ENCODE peak calls at places on chromosomes 11 and 22, in ten cellular contexts. One of them, this sample, is unnamed.
A peak's percentile ranks its signal among the peaks of the same experiment; 100 is the strongest.

GRCh38 chr11:73975479-73975757 is 7.2 kb downstream of the UCP2 start:
- DNase-seq in tibial artery: no peak
- DNase-seq in Peyer's patch: peak; percentile 42
- DNase-seq in effector memory CD4-positive, alpha-beta T cell: no peak
- DNase-seq in CD4-positive, CD25-positive, alpha-beta regulatory T cell: no peak
- DNase-seq in breast epithelium: peak; percentile 47
- DNase-seq in CD4-positive, alpha-beta memory T cell: no peak
- DNase-seq in uterus: no peak
- DNase-seq in pancreas: no peak
- DNase-seq in Panc1: no peak
- DNase-seq in this sample: no peak

GRCh38 chr22:23376256-23376655 is 195.9 kb downstream of the BCR start:
- DNase-seq in tibial artery: no peak
- DNase-seq in Peyer's patch: peak; percentile 77
- DNase-seq in effector memory CD4-positive, alpha-beta T cell: no peak
- DNase-seq in CD4-positive, CD25-positive, alpha-beta regulatory T cell: peak; percentile 46
- DNase-seq in breast epithelium: no peak
- DNase-seq in CD4-positive, alpha-beta memory T cell: no peak
- DNase-seq in uterus: no peak
- DNase-seq in pancreas: no peak
- DNase-seq in Panc1: no peak
- DNase-seq in this sample: no peak

GRCh38 chr11:119166368-119167076 is 2.0 kb upstream of the NLRX1 start:
- DNase-seq in tibial artery: no peak
- DNase-seq in Peyer's patch: no peak
- DNase-seq in effector memory CD4-positive, alpha-beta T cell: no peak
- DNase-seq in CD4-positive, CD25-positive, alpha-beta regulatory T cell: no peak
- DNase-seq in breast epithelium: no peak
- DNase-seq in CD4-positive, alpha-beta memory T cell: no peak
- DNase-seq in uterus: no peak
- DNase-seq in pancreas: no peak
- DNase-seq in Panc1: peak; percentile 30
- DNase-seq in this sample: no peak

GRCh38 chr22:20086101-20086599 is 6.1 kb downstream of the DGCR8 start:
- DNase-seq in tibial artery: no peak
- DNase-seq in Peyer's patch: no peak
- DNase-seq in effector memory CD4-positive, alpha-beta T cell: no peak
- DNase-seq in CD4-positive, CD25-positive, alpha-beta regulatory T cell: no peak
- DNase-seq in breast epithelium: no peak
- DNase-seq in CD4-positive, alpha-beta memory T cell: no peak
- DNase-seq in uterus: no peak
- DNase-seq in pancreas: no peak
- DNase-seq in Panc1: no peak
- DNase-seq in this sample: no peak

GRCh38 chr11:102111011-102111786 is 952 bp downstream of the YAP1 start:
- DNase-seq in tibial artery: peak; percentile 58
- DNase-seq in Peyer's patch: peak; percentile 68
- DNase-seq in effector memory CD4-positive, alpha-beta T cell: no peak
- DNase-seq in CD4-positive, CD25-positive, alpha-beta regulatory T cell: peak; percentile 19
- DNase-seq in breast epithelium: peak; percentile 82
- DNase-seq in CD4-positive, alpha-beta memory T cell: peak; percentile 11
- DNase-seq in uterus: peak; percentile 87
- DNase-seq in pancreas: peak; percentile 70
- DNase-seq in Panc1: no peak
- DNase-seq in this sample: peak; percentile 30

GRCh38 chr11:119671048-119671447 is 58.0 kb downstream of the NECTIN1 start:
- DNase-seq in tibial artery: peak; percentile 29
- DNase-seq in Peyer's patch: peak; percentile 70
- DNase-seq in effector memory CD4-positive, alpha-beta T cell: no peak
- DNase-seq in CD4-positive, CD25-positive, alpha-beta regulatory T cell: no peak
- DNase-seq in breast epithelium: no peak
- DNase-seq in CD4-positive, alpha-beta memory T cell: no peak
- DNase-seq in uterus: peak; percentile 84
- DNase-seq in pancreas: peak; percentile 48
- DNase-seq in Panc1: no peak
- DNase-seq in this sample: no peak

GRCh38 chr22:19962246-19962908 is 20.8 kb upstream of the TXNRD2 start:
- DNase-seq in tibial artery: peak; percentile 62
- DNase-seq in Peyer's patch: peak; percentile 88
- DNase-seq in effector memory CD4-positive, alpha-beta T cell: peak; percentile 31
- DNase-seq in CD4-positive, CD25-positive, alpha-beta regulatory T cell: peak; percentile 82
- DNase-seq in breast epithelium: peak; percentile 78
- DNase-seq in CD4-positive, alpha-beta memory T cell: peak; percentile 24
- DNase-seq in uterus: peak; percentile 53
- DNase-seq in pancreas: peak; percentile 84
- DNase-seq in Panc1: no peak
- DNase-seq in this sample: no peak

GRCh38 chr22:20571531-20572007 is 64.2 kb downstream of the MED15 start:
- DNase-seq in tibial artery: no peak
- DNase-seq in Peyer's patch: peak; percentile 73
- DNase-seq in effector memory CD4-positive, alpha-beta T cell: peak; percentile 53
- DNase-seq in CD4-positive, CD25-positive, alpha-beta regulatory T cell: peak; percentile 69
- DNase-seq in breast epithelium: no peak
- DNase-seq in CD4-positive, alpha-beta memory T cell: peak; percentile 60
- DNase-seq in uterus: no peak
- DNase-seq in pancreas: no peak
- DNase-seq in Panc1: peak; percentile 13
- DNase-seq in this sample: no peak

GRCh38 chr11:46298699-46299424 is 21.4 kb downstream of the CREB3L1 start:
- DNase-seq in tibial artery: no peak
- DNase-seq in Peyer's patch: no peak
- DNase-seq in effector memory CD4-positive, alpha-beta T cell: no peak
- DNase-seq in CD4-positive, CD25-positive, alpha-beta regulatory T cell: no peak
- DNase-seq in breast epithelium: no peak
- DNase-seq in CD4-positive, alpha-beta memory T cell: no peak
- DNase-seq in uterus: no peak
- DNase-seq in pancreas: no peak
- DNase-seq in Panc1: no peak
- DNase-seq in this sample: no peak

GRCh38 chr11:122711831-122712378 is 56.4 kb downstream of the UBASH3B start:
- DNase-seq in tibial artery: no peak
- DNase-seq in Peyer's patch: peak; percentile 41
- DNase-seq in effector memory CD4-positive, alpha-beta T cell: no peak
- DNase-seq in CD4-positive, CD25-positive, alpha-beta regulatory T cell: no peak
- DNase-seq in breast epithelium: no peak
- DNase-seq in CD4-positive, alpha-beta memory T cell: no peak
- DNase-seq in uterus: no peak
- DNase-seq in pancreas: no peak
- DNase-seq in Panc1: no peak
- DNase-seq in this sample: no peak

GRCh38 chr22:37178350-37179125 is 9.5 kb downstream of the C1QTNF6 start:
- DNase-seq in tibial artery: no peak
- DNase-seq in Peyer's patch: peak; percentile 77
- DNase-seq in effector memory CD4-positive, alpha-beta T cell: no peak
- DNase-seq in CD4-positive, CD25-positive, alpha-beta regulatory T cell: no peak
- DNase-seq in breast epithelium: no peak
- DNase-seq in CD4-positive, alpha-beta memory T cell: no peak
- DNase-seq in uterus: no peak
- DNase-seq in pancreas: no peak
- DNase-seq in Panc1: no peak
- DNase-seq in this sample: no peak

GRCh38 chr11:68961245-68961644 is 19.5 kb downstream of the MRGPRD start:
- DNase-seq in tibial artery: no peak
- DNase-seq in Peyer's patch: no peak
- DNase-seq in effector memory CD4-positive, alpha-beta T cell: no peak
- DNase-seq in CD4-positive, CD25-positive, alpha-beta regulatory T cell: no peak
- DNase-seq in breast epithelium: no peak
- DNase-seq in CD4-positive, alpha-beta memory T cell: no peak
- DNase-seq in uterus: no peak
- DNase-seq in pancreas: no peak
- DNase-seq in Panc1: no peak
- DNase-seq in this sample: no peak

GRCh38 chr22:22748297-22748743 is 103.9 kb downstream of the GGTLC2 start:
- DNase-seq in tibial artery: peak; percentile 51
- DNase-seq in Peyer's patch: peak; percentile 84
- DNase-seq in effector memory CD4-positive, alpha-beta T cell: no peak
- DNase-seq in CD4-positive, CD25-positive, alpha-beta regulatory T cell: peak; percentile 51
- DNase-seq in breast epithelium: no peak
- DNase-seq in CD4-positive, alpha-beta memory T cell: peak; percentile 25
- DNase-seq in uterus: no peak
- DNase-seq in pancreas: peak; percentile 12
- DNase-seq in Panc1: no peak
- DNase-seq in this sample: no peak

GRCh38 chr22:30245985-30246901 is at the start of gene LIF:
- DNase-seq in tibial artery: no peak
- DNase-seq in Peyer's patch: peak; percentile 70
- DNase-seq in effector memory CD4-positive, alpha-beta T cell: no peak
- DNase-seq in CD4-positive, CD25-positive, alpha-beta regulatory T cell: peak; percentile 68
- DNase-seq in breast epithelium: no peak
- DNase-seq in CD4-positive, alpha-beta memory T cell: peak; percentile 42
- DNase-seq in uterus: no peak
- DNase-seq in pancreas: no peak
- DNase-seq in Panc1: no peak
- DNase-seq in this sample: no peak

GRCh38 chr11:29310016-29310415 is 706.8 kb downstream of the KCNA4 start:
- DNase-seq in tibial artery: no peak
- DNase-seq in Peyer's patch: no peak
- DNase-seq in effector memory CD4-positive, alpha-beta T cell: no peak
- DNase-seq in CD4-positive, CD25-positive, alpha-beta regulatory T cell: no peak
- DNase-seq in breast epithelium: no peak
- DNase-seq in CD4-positive, alpha-beta memory T cell: no peak
- DNase-seq in uterus: no peak
- DNase-seq in pancreas: no peak
- DNase-seq in Panc1: no peak
- DNase-seq in this sample: no peak

GRCh38 chr11:31487848-31488247 is 21.6 kb downstream of the IMMP1L start:
- DNase-seq in tibial artery: no peak
- DNase-seq in Peyer's patch: no peak
- DNase-seq in effector memory CD4-positive, alpha-beta T cell: no peak
- DNase-seq in CD4-positive, CD25-positive, alpha-beta regulatory T cell: peak; percentile 61
- DNase-seq in breast epithelium: no peak
- DNase-seq in CD4-positive, alpha-beta memory T cell: no peak
- DNase-seq in uterus: no peak
- DNase-seq in pancreas: no peak
- DNase-seq in Panc1: no peak
- DNase-seq in this sample: no peak

GRCh38 chr11:119320593-119321524 is 3.9 kb upstream of the MCAM start:
- DNase-seq in tibial artery: peak; percentile 62
- DNase-seq in Peyer's patch: peak; percentile 81
- DNase-seq in effector memory CD4-positive, alpha-beta T cell: peak; percentile 41
- DNase-seq in CD4-positive, CD25-positive, alpha-beta regulatory T cell: peak; percentile 82
- DNase-seq in breast epithelium: no peak
- DNase-seq in CD4-positive, alpha-beta memory T cell: peak; percentile 49
- DNase-seq in uterus: peak; percentile 72
- DNase-seq in pancreas: no peak
- DNase-seq in Panc1: no peak
- DNase-seq in this sample: no peak

GRCh38 chr22:17960695-17961442 is 63.5 kb downstream of the MICAL3 start:
- DNase-seq in tibial artery: no peak
- DNase-seq in Peyer's patch: no peak
- DNase-seq in effector memory CD4-positive, alpha-beta T cell: no peak
- DNase-seq in CD4-positive, CD25-positive, alpha-beta regulatory T cell: no peak
- DNase-seq in breast epithelium: no peak
- DNase-seq in CD4-positive, alpha-beta memory T cell: no peak
- DNase-seq in uterus: no peak
- DNase-seq in pancreas: no peak
- DNase-seq in Panc1: no peak
- DNase-seq in this sample: no peak

GRCh38 chr11:10273738-10274137 is 20.3 kb downstream of the SBF2 start:
- DNase-seq in tibial artery: no peak
- DNase-seq in Peyer's patch: no peak
- DNase-seq in effector memory CD4-positive, alpha-beta T cell: no peak
- DNase-seq in CD4-positive, CD25-positive, alpha-beta regulatory T cell: no peak
- DNase-seq in breast epithelium: no peak
- DNase-seq in CD4-positive, alpha-beta memory T cell: no peak
- DNase-seq in uterus: no peak
- DNase-seq in pancreas: no peak
- DNase-seq in Panc1: no peak
- DNase-seq in this sample: no peak
- H3K27ac ChIP-seq in tibial artery: no peak overlapping the region
- H3K27ac ChIP-seq in Peyer's patch: no peak overlapping the region
- H3K27ac ChIP-seq in effector memory CD4-positive, alpha-beta T cell: no peak overlapping the region
- H3K27ac ChIP-seq in CD4-positive, CD25-positive, alpha-beta regulatory T cell: no peak overlapping the region
- H3K27ac ChIP-seq in breast epithelium: no peak overlapping the region
- H3K27ac ChIP-seq in CD4-positive, alpha-beta memory T cell: no peak overlapping the region
- H3K27ac ChIP-seq in uterus: peak overlapping the region; percentile 44
- H3K27ac ChIP-seq in pancreas: no peak overlapping the region
- H3K27ac ChIP-seq in Panc1: peak overlapping the region; percentile 12
- H3K27ac ChIP-seq in this sample: no peak overlapping the region

DNA sequence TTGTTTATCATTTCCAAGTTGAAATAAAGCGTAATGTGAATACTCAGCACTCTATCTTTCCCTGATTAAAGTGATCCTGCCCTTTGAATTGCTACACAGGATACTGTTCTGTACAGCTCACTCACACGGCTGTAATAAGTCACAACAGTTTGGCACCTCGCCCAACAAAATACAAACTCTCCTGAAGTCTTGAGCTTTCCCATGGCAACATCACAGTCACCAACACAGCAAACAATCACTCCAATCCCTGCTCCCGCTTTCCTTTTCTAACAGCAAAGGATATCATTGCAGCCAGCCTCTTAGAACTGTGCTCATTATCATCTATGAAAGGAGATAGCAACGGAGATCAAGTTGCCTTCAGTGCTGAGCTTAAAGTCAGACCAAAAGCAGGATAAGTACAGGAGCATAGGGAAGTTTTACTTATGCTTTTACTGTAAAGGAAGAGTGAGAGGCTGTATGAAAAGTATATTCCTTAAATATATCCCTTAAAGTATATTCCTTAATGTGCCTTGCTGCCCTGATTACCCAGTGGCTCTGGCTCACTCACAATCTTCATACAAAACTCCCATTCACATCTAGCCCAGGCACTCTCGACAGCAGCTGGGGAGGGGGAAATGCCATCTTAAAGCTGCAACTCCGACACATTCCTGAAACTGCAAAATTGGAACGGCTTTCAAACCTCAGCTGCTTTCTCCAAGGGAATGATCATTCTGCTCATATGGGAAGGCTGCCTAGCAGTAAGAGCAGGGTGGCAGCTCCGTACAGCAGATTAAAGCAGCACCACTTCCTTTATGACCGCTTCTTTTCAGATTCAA is 35.9 kb downstream of the MAML2 start:
- DNase-seq in tibial artery: peak; percentile 95
- DNase-seq in Peyer's patch: peak; percentile 90
- DNase-seq in effector memory CD4-positive, alpha-beta T cell: no peak
- DNase-seq in CD4-positive, CD25-positive, alpha-beta regulatory T cell: peak; percentile 21
- DNase-seq in breast epithelium: peak; percentile 82
- DNase-seq in CD4-positive, alpha-beta memory T cell: peak; percentile 20
- DNase-seq in uterus: peak; percentile 73
- DNase-seq in pancreas: peak; percentile 82
- DNase-seq in Panc1: peak; percentile 95
- DNase-seq in this sample: peak; percentile 96
- H3K4me3 ChIP-seq in tibial artery: peak overlapping the region; percentile 42
- H3K4me3 ChIP-seq in Peyer's patch: no peak overlapping the region
- H3K4me3 ChIP-seq in effector memory CD4-positive, alpha-beta T cell: no peak overlapping the region
- H3K4me3 ChIP-seq in CD4-positive, CD25-positive, alpha-beta regulatory T cell: peak overlapping the region; percentile 33
- H3K4me3 ChIP-seq in breast epithelium: peak overlapping the region; percentile 28
- H3K4me3 ChIP-seq in CD4-positive, alpha-beta memory T cell: no peak overlapping the region
- H3K4me3 ChIP-seq in uterus: peak overlapping the region; percentile 9
- H3K4me3 ChIP-seq in pancreas: no peak overlapping the region
- H3K4me3 ChIP-seq in Panc1: peak overlapping the region; percentile 59
- H3K4me3 ChIP-seq in this sample: peak overlapping the region; percentile 71

GRCh38 chr11:86443415-86443814 is 68.7 kb downstream of the CCDC81 start:
- DNase-seq in tibial artery: no peak
- DNase-seq in Peyer's patch: no peak
- DNase-seq in effector memory CD4-positive, alpha-beta T cell: no peak
- DNase-seq in CD4-positive, CD25-positive, alpha-beta regulatory T cell: no peak
- DNase-seq in breast epithelium: no peak
- DNase-seq in CD4-positive, alpha-beta memory T cell: no peak
- DNase-seq in uterus: no peak
- DNase-seq in pancreas: no peak
- DNase-seq in Panc1: no peak
- DNase-seq in this sample: no peak
- H3K4me1 ChIP-seq in tibial artery: no peaks in the 10 kb centered on the region
- H3K4me1 ChIP-seq in Peyer's patch: no peaks in the 10 kb centered on the region
- H3K4me1 ChIP-seq in effector memory CD4-positive, alpha-beta T cell: no peaks in the 10 kb centered on the region
- H3K4me1 ChIP-seq in CD4-positive, CD25-positive, alpha-beta regulatory T cell: no peaks in the 10 kb centered on the region
- H3K4me1 ChIP-seq in breast epithelium: no peaks in the 10 kb centered on the region
- H3K4me1 ChIP-seq in CD4-positive, alpha-beta memory T cell: no peaks in the 10 kb centered on the region
- H3K4me1 ChIP-seq in uterus: no peaks in the 10 kb centered on the region
- H3K4me1 ChIP-seq in pancreas: no peaks in the 10 kb centered on the region
- H3K4me1 ChIP-seq in Panc1: no peaks in the 10 kb centered on the region
- H3K4me1 ChIP-seq in this sample: no peaks in the 10 kb centered on the region

GRCh38 chr11:62012451-62013265 is 45.2 kb upstream of the FTH1 start:
- DNase-seq in tibial artery: no peak
- DNase-seq in Peyer's patch: peak; percentile 68
- DNase-seq in effector memory CD4-positive, alpha-beta T cell: no peak
- DNase-seq in CD4-positive, CD25-positive, alpha-beta regulatory T cell: no peak
- DNase-seq in breast epithelium: peak; percentile 71
- DNase-seq in CD4-positive, alpha-beta memory T cell: no peak
- DNase-seq in uterus: peak; percentile 24
- DNase-seq in pancreas: no peak
- DNase-seq in Panc1: no peak
- DNase-seq in this sample: no peak
- H3K27ac ChIP-seq in tibial artery: no peak overlapping the region
- H3K27ac ChIP-seq in Peyer's patch: no peak overlapping the region
- H3K27ac ChIP-seq in effector memory CD4-positive, alpha-beta T cell: no peak overlapping the region
- H3K27ac ChIP-seq in CD4-positive, CD25-positive, alpha-beta regulatory T cell: no peak overlapping the region
- H3K27ac ChIP-seq in breast epithelium: peak overlapping the region; percentile 82
- H3K27ac ChIP-seq in CD4-positive, alpha-beta memory T cell: no peak overlapping the region
- H3K27ac ChIP-seq in uterus: no peak overlapping the region
- H3K27ac ChIP-seq in pancreas: no peak overlapping the region
- H3K27ac ChIP-seq in Panc1: peak overlapping the region; percentile 71
- H3K27ac ChIP-seq in this sample: no peak overlapping the region

This sample was measured in thoracic aorta.